ENCODE peak calls at places on chromosomes 13 and 19, in ten cellular contexts. H is stimulated activated CD4-positive, alpha-beta T cell treated with anti-CD3 and anti-CD28 coated beads, Interleukin-15, amount 100 ng/mL, for 1 hour; S is germinal center; T is GM20000; V is psoas muscle; R is HFFc6; B is mesothelial cell of epicardium; O is renal cortical epithelial cell; X is iPS DF 6.9; M is naive thymus-derived CD4-positive, alpha-beta T cell. N is an unnamed sample.

GRCh38 chr13:28338742-28339141 is 156.2 kb downstream of the FLT1 start:
- DNase-seq in T (no peak), O (no peak), S (no peak), B (no peak), M (no peak), R (no peak), H (no peak), V (no peak), X (no peak), N (no peak)

GRCh38 chr13:59459972-59460371 is 703.8 kb downstream of the DIAPH3 start:
- DNase-seq in R (peak; percentile 34), V (no peak), T (no peak), O (no peak), H (no peak), X (no peak), B (no peak), S (no peak), M (no peak), N (no peak)

GRCh38 chr13:58452123-58452623 is 820.6 kb downstream of the PCDH17 start:
- DNase-seq in S (no peak), O (no peak), X (no peak), B (no peak), V (no peak), H (no peak), T (no peak), M (no peak), R (no peak), N (peak; percentile 25)

GRCh38 chr13:113489549-113490495 is 689 bp downstream of the DCUN1D2 start:
- DNase-seq in M (peak; percentile 34), T (peak; percentile 70), S (peak; percentile 56), B (no peak), O (peak; percentile 52), V (no peak), H (no peak), X (no peak), R (peak; percentile 55), N (peak; percentile 81)

GRCh38 chr13:31012285-31013024 is 80.0 kb downstream of the TEX26 start:
- DNase-seq in M (no peak), T (no peak), O (no peak), S (no peak), B (no peak), V (no peak), R (peak; percentile 11), H (no peak), X (no peak), N (peak; percentile 29)

GRCh38 chr13:43242040-43242439 is 218.7 kb downstream of the DNAJC15 start:
- DNase-seq in O (no peak), T (no peak), H (no peak), R (no peak), X (no peak), B (no peak), M (no peak), S (no peak), V (no peak), N (peak; percentile 26)

GRCh38 chr13:60788156-60788829 is 391.3 kb downstream of the TDRD3 start:
- DNase-seq in V (peak; percentile 45), H (no peak), R (no peak), S (no peak), T (no peak), M (no peak), B (no peak), O (peak; percentile 23), X (no peak), N (no peak)

GRCh38 chr19:19662866-19663291 is 597 bp downstream of the ATP13A1 start:
- DNase-seq in O (peak; percentile 13), X (no peak), V (peak; percentile 79), T (peak; percentile 34), S (no peak), M (no peak), H (no peak), R (no peak), B (no peak), N (no peak)

GRCh38 chr19:47663911-47664771 is 49.1 kb upstream of the EHD2 start:
- DNase-seq in R (peak; percentile 97), T (no peak), X (no peak), V (peak; percentile 83), O (peak; percentile 91), S (no peak), H (no peak), B (no peak), M (no peak), N (no peak)

GRCh38 chr13:25136872-25137623 is 35.0 kb downstream of the AMER2 start:
- DNase-seq in V (no peak), H (no peak), X (no peak), T (no peak), B (no peak), R (no peak), M (no peak), O (no peak), S (no peak), N (no peak)

GRCh38 chr13:36302289-36302688 is 4.7 kb upstream of the CCDC169 start:
- DNase-seq in R (no peak), V (no peak), M (no peak), S (no peak), B (no peak), X (no peak), T (no peak), O (no peak), H (no peak), N (no peak)

GRCh38 chr19:54523403-54523802 is 20.8 kb downstream of the LAIR2 start:
- DNase-seq in R (peak; percentile 22), H (no peak), B (no peak), O (no peak), X (no peak), S (no peak), V (no peak), T (no peak), M (no peak), N (no peak)

GRCh38 chr13:110468986-110469495 is 92.5 kb downstream of the RAB20 start:
- DNase-seq in O (no peak), S (no peak), T (no peak), R (no peak), H (no peak), B (no peak), V (no peak), X (no peak), M (no peak), N (no peak)

GRCh38 chr19:32359581-32359980 is 14.2 kb downstream of the ZNF507 start:
- DNase-seq in M (no peak), R (no peak), T (no peak), V (no peak), S (no peak), H (no peak), X (no peak), O (no peak), B (no peak), N (no peak)

GRCh38 chr19:4582112-4582553 is 22.6 kb upstream of the SEMA6B start:
- DNase-seq in R (no peak), T (no peak), H (no peak), M (no peak), B (no peak), S (no peak), X (no peak), O (no peak), V (no peak), N (no peak)

GRCh38 chr19:13029893-13030292 is 34.6 kb downstream of the NFIX start:
- DNase-seq in X (no peak), O (no peak), R (no peak), V (peak; percentile 76), B (no peak), T (no peak), M (no peak), S (no peak), H (no peak), N (no peak)

GRCh38 chr19:4229179-4229931 is at the start of gene EBI3:
- DNase-seq in H (no peak), V (no peak), X (no peak), R (no peak), M (no peak), S (peak; percentile 47), O (peak; percentile 82), B (no peak), T (peak; percentile 87), N (peak; percentile 48)

N was measured in left kidney.